ENCODE peak calls at places on chromosomes 5 and 9, in four cellular contexts. K, Z, N and X are unnamed samples.

GRCh38 chr9:121026260-121026691 is 23.8 kb downstream of the C5 start:
- DNase-seq in N (no peak), K (no peak), Z (no peak), X (no peak)

GRCh38 chr9:121393318-121393717 is 23.3 kb upstream of the STOM start:
- DNase-seq in Z (no peak), K (no peak), N (no peak), X (no peak)

GRCh38 chr5:157109744-157110143 is 900 bp upstream of the HAVCR2 start:
- DNase-seq in N (peak), K (peak), Z (no peak), X (no peak)

GRCh38 chr5:58459276-58459859 is 518 bp downstream of the PLK2 start:
- DNase-seq in K (peak), N (peak), Z (no peak), X (no peak)

GRCh38 chr5:93572773-93573626 is 8.0 kb downstream of the NR2F1-AS1 start:
- DNase-seq in N (no peak), Z (no peak), K (no peak), X (no peak)

GRCh38 chr5:67454957-67455561 is 258.5 kb upstream of the CD180 start:
- DNase-seq in K (no peak), N (no peak), Z (no peak), X (no peak)

GRCh38 chr5:169697518-169697890 is 60.4 kb downstream of the DOCK2 start:
- DNase-seq in N (no peak), K (no peak), Z (no peak), X (no peak)

GRCh38 chr9:19969721-19970120 is 180.9 kb upstream of the SLC24A2 start:
- DNase-seq in N (no peak), K (no peak), Z (no peak), X (no peak)

GRCh38 chr9:78775211-78775610 is 478.3 kb downstream of the PSAT1 start:
- DNase-seq in Z (no peak), K (no peak), N (no peak), X (no peak)

GRCh38 chr5:67543704-67544103 is 347.1 kb upstream of the CD180 start:
- DNase-seq in K (no peak), Z (peak), N (no peak), X (no peak)

GRCh38 chr5:171825046-171825445 is 39.4 kb downstream of the SMIM23 start:
- DNase-seq in N (no peak), K (no peak), Z (no peak), X (no peak)

GRCh38 chr9:113296796-113297558 is 6.2 kb downstream of the RNF183 start:
- DNase-seq in N (no peak), Z (no peak), K (no peak), X (no peak)

GRCh38 chr9:89610391-89610925 is 5.6 kb downstream of the GADD45G start:
- DNase-seq in K (no peak), N (no peak), Z (no peak), X (no peak)

GRCh38 chr9:31541626-31542025 is 842.8 kb upstream of the ACO1 start:
- DNase-seq in N (no peak), Z (no peak), K (no peak), X (no peak)

GRCh38 chr5:148816822-148817221 is 9.6 kb upstream of the ADRB2 start:
- DNase-seq in Z (no peak), K (no peak), N (no peak), X (no peak)

GRCh38 chr5:154300207-154300606 is 109.7 kb downstream of the GALNT10 start:
- DNase-seq in N (peak), Z (no peak), K (no peak), X (no peak)

GRCh38 chr5:67414712-67415111 is 218.1 kb upstream of the CD180 start:
- DNase-seq in N (no peak), K (no peak), Z (no peak), X (no peak)

GRCh38 chr5:147168578-147169327 is 66.1 kb upstream of the STK32A start:
- DNase-seq in N (peak), Z (no peak), K (no peak), X (no peak)

GRCh38 chr9:88773627-88774244 is 217.5 kb upstream of the S1PR3 start:
- DNase-seq in N (no peak), K (no peak), Z (no peak), X (no peak)

GRCh38 chr5:7856855-7857254 is 5.9 kb upstream of the CFAP90 start:
- DNase-seq in N (peak), K (peak), Z (peak), X (no peak)

GRCh38 chr9:131036529-131037335 is 27.8 kb downstream of the LAMC3 start:
- DNase-seq in N (no peak), Z (no peak), K (no peak), X (no peak)

GRCh38 chr5:163916856-163917255 is 411.4 kb downstream of the MAT2B start:
- DNase-seq in K (no peak), Z (no peak), N (no peak), X (no peak)

GRCh38 chr9:134460206-134460605 is 134.0 kb downstream of the RXRA start:
- DNase-seq in K (no peak), N (no peak), Z (no peak), X (no peak)

GRCh38 chr5:607541-608285 is 4.4 kb upstream of the CEP72 start:
- DNase-seq in K (no peak), Z (no peak), N (peak), X (no peak)

GRCh38 chr5:34804913-34805312 is 34.1 kb upstream of the TTC23L start:
- DNase-seq in K (no peak), Z (no peak), N (no peak), X (no peak)

GRCh38 chr9:133516961-133517350 is 7.8 kb downstream of the MYMK start:
- DNase-seq in Z (no peak), N (no peak), K (no peak), X (no peak)

GRCh38 chr9:88767504-88767790 is 223.8 kb upstream of the S1PR3 start:
- DNase-seq in N (no peak), K (no peak), Z (no peak), X (no peak)

GRCh38 chr9:88268886-88269285 is 119.4 kb upstream of the SPIN1 start:
- DNase-seq in K (no peak), N (no peak), Z (no peak), X (no peak)

GRCh38 chr5:88875609-88876234 is 7.3 kb downstream of the MEF2C start:
- DNase-seq in Z (no peak), N (no peak), K (no peak), X (no peak)

GRCh38 chr5:142208777-142209312 is 100.3 kb downstream of the NDFIP1 start:
- DNase-seq in N (no peak), Z (no peak), K (no peak), X (no peak)

GRCh38 chr9:14428781-14429230 is 114.9 kb upstream of the NFIB start:
- DNase-seq in N (peak), Z (peak), K (peak), X (peak)

GRCh38 chr9:79611091-79611614 is 39.4 kb downstream of the TLE4 start:
- DNase-seq in Z (no peak), K (peak), N (no peak), X (no peak)

GRCh38 chr5:177317959-177318377 is 6.3 kb upstream of the MXD3 start:
- DNase-seq in Z (peak), K (peak), N (peak), X (no peak)

GRCh38 chr5:179270581-179271300 is 74.5 kb downstream of the ADAMTS2 start:
- DNase-seq in K (peak), N (no peak), Z (no peak), X (no peak)

GRCh38 chr5:36685631-36686147 is 79.3 kb downstream of the SLC1A3 start:
- DNase-seq in N (peak), Z (no peak), K (peak), X (no peak)

GRCh38 chr9:93126825-93127368 is 7.2 kb downstream of the NINJ1 start:
- DNase-seq in K (no peak), N (no peak), Z (peak), X (no peak)

GRCh38 chr5:9543266-9543925 is 2.5 kb downstream of the SEMA5A start:
- DNase-seq in K (no peak), N (no peak), Z (no peak), X (no peak)

GRCh38 chr5:157175071-157175612 is 5.5 kb upstream of the ITK start:
- DNase-seq in N (no peak), Z (no peak), K (no peak), X (no peak)

GRCh38 chr5:167582263-167582662 is 709.2 kb upstream of the WWC1 start:
- DNase-seq in Z (no peak), K (no peak), N (no peak), X (no peak)

GRCh38 chr5:132438931-132439330 is 51.6 kb downstream of the IRF1 start:
- DNase-seq in N (no peak), K (no peak), Z (no peak), X (no peak)
- H3K27ac ChIP-seq in N (no peak), K (no peak), Z (peak), X (no peak)

GRCh38 chr5:1973391-1974013 is 90.8 kb upstream of the IRX4 start:
- DNase-seq in N (no peak), Z (no peak), K (no peak), X (no peak)
- H3K27ac ChIP-seq in N (no peak), Z (no peak), K (no peak), X (no peak)

DNA sequence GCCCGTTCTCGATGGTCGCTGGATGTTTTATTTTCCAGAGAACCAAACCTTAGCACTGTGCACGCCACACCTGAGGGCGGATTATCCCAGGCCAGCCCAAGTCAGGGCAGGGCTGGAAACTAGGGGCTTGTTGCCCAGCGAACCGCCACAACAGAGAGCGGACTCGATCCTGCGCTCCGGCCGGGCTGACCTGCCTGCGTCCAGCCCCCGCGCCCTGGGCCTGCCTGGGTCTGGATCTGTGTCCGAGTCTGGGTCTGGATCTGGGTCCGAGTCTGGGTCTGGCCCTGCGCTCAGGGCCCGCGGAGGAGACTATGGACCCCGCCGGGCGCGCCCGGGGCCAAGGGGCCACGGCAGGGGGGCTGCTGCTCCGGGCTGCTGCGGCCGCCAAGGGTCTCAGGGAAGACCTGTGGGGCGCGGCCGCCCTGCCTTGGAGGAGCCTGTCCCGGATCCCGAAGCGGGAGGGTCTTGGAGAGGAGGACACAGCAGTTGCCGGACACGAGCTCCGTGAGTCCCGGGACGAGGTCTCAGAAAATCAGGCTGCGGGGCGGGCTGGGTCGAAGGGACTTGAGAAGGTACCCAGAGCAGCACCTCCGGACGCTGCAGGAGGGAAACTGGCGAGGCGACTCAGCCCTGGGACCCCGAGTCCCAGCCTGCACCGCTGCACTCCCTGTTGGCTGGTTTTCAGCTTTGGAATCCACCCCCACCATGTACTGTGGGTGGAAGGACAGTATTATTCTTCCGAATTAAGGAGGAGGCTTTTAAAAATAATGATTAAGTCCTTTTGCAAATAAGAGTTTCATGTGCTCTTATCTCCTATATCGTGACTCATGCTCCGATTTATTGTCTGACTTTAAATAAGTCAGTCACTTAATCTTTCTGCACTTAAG is at the start of gene ANKDD1B:
- DNase-seq in Z (peak), K (peak), N (no peak), X (no peak)
- H3K27ac ChIP-seq in Z (no peak), K (peak), N (no peak), X (peak)

DNA sequence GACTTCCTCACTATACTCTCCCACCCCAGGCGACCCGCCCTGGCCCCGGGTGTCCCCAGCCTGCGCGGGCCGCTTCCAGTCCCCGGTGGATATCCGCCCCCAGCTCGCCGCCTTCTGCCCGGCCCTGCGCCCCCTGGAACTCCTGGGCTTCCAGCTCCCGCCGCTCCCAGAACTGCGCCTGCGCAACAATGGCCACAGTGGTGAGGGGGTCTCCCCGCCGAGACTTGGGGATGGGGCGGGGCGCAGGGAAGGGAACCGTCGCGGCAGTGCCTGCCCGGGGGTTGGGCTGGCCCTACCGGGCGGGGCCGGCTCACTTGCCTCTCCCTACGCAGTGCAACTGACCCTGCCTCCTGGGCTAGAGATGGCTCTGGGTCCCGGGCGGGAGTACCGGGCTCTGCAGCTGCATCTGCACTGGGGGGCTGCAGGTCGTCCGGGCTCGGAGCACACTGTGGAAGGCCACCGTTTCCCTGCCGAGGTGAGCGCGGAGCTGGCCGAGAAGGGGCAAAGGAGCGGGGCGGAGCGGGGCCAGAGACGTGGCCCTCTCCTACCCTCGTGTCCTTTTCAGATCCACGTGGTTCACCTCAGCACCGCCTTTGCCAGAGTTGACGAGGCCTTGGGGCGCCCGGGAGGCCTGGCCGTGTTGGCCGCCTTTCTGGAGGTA is 2.1 kb downstream of the CA9 start:
- DNase-seq in Z (peak), K (no peak), N (no peak), X (no peak)
- H3K27ac ChIP-seq in Z (no peak), K (no peak), N (no peak), X (no peak)

GRCh38 chr9:23779220-23779619 is 46.8 kb downstream of the ELAVL2 start:
- DNase-seq in N (no peak), Z (no peak), K (no peak), X (no peak)
- H3K27ac ChIP-seq in N (no peak), Z (no peak), K (no peak), X (no peak)

DNA sequence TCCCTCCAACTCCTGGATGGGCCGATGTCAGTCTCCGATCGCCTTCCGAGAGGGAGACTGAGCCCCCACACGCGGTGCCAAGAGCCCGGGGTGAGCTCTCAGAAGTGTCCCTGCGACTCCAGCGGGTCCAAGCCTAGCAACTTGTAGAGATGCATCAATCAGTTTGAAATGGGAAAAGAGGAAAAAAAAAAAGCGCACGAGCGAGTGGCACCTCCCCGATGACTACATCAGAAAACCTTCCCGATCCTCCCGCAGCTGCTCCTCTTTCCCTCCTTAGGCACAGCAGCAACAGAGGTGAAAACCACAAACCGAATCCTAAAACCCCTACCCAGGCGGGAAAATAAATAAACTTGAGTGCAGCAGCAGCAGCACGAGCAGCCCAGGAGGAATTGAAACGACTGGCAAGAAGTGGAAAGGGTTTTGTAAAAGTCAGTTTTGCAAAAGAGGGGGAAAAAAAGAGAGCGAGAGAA is 1.0 kb upstream of the EFNA5 start:
- DNase-seq in K (no peak), N (peak), Z (no peak), X (peak)
- H3K27ac ChIP-seq in K (no peak), N (no peak), Z (peak), X (peak)